ENCODE peak calls at places on chromosomes 13 and 19, in eight cellular contexts. C is heart left ventricle; P is lower lobe of right lung; W is CD8-positive, alpha-beta T cell; X is breast epithelium; G is esophagus muscularis mucosa; R is pancreas; Q is HCT116. M is an unnamed sample.

GRCh38 chr13:38661276-38661675 is 25.6 kb upstream of the FREM2 start:
- DNase-seq in C (no peak), P (no peak), W (no peak), X (no peak), G (no peak), R (no peak), Q (no peak), M (no peak)

GRCh38 chr19:38385057-38385803 is 2.6 kb downstream of the GGN start:
- DNase-seq in C (no peak), P (no peak), W (no peak), X (no peak), G (no peak), R (no peak), Q (no peak), M (no peak)

GRCh38 chr13:31631716-31632115 is 107.6 kb upstream of the RXFP2 start:
- DNase-seq in C (no peak), P (no peak), W (no peak), X (no peak), G (no peak), R (no peak), Q (no peak), M (no peak)

GRCh38 chr13:24693862-24694471 is 13.8 kb downstream of the ATP12A start:
- DNase-seq in C (no peak), P (no peak), W (no peak), X (no peak), G (no peak), R (no peak), Q (peak; percentile 74), M (peak; percentile 78)

GRCh38 chr19:46115396-46116109 is 8.9 kb downstream of the IGFL3 start:
- DNase-seq in C (no peak), P (no peak), W (no peak), X (no peak), G (peak; percentile 57), R (peak; percentile 17), Q (peak; percentile 33), M (peak; percentile 93)

GRCh38 chr19:4867534-4868285 is at the start of gene PLIN3:
- DNase-seq in C (peak; percentile 97), P (peak; percentile 98), W (peak; percentile 85), X (peak; percentile 99), G (peak; percentile 100), R (peak; percentile 96), Q (peak; percentile 88), M (peak; percentile 100)

GRCh38 chr13:21971662-21972635 is 301.1 kb downstream of the FGF9 start:
- DNase-seq in C (no peak), P (no peak), W (no peak), X (no peak), G (no peak), R (no peak), Q (no peak), M (no peak)

GRCh38 chr13:99299545-99300341 is 7.5 kb downstream of the GPR183 start:
- DNase-seq in C (no peak), P (no peak), W (no peak), X (no peak), G (no peak), R (no peak), Q (no peak), M (no peak)

GRCh38 chr13:39656325-39656677 is 839 bp downstream of the COG6 start:
- DNase-seq in C (no peak), P (no peak), W (no peak), X (no peak), G (no peak), R (no peak), Q (no peak), M (no peak)

GRCh38 chr19:33150852-33151518 is 19.1 kb downstream of the WDR88 start:
- DNase-seq in C (no peak), P (no peak), W (no peak), X (no peak), G (no peak), R (no peak), Q (no peak), M (no peak)

GRCh38 chr13:75959861-75960481 is 323.8 kb downstream of the LMO7 start:
- DNase-seq in C (no peak), P (no peak), W (no peak), X (no peak), G (no peak), R (no peak), Q (no peak), M (no peak)

GRCh38 chr19:12656899-12657571 is 9.5 kb downstream of the MAN2B1 start:
- DNase-seq in C (no peak), P (no peak), W (no peak), X (no peak), G (no peak), R (peak; percentile 63), Q (no peak), M (no peak)

GRCh38 chr13:99296270-99296865 is 10.8 kb downstream of the GPR183 start:
- DNase-seq in C (no peak), P (no peak), W (no peak), X (no peak), G (no peak), R (no peak), Q (no peak), M (no peak)

GRCh38 chr13:78934336-78934735 is 275.4 kb upstream of the OBI1 start:
- DNase-seq in C (no peak), P (no peak), W (no peak), X (no peak), G (no peak), R (no peak), Q (no peak), M (no peak)

GRCh38 chr19:48913114-48913513 is 13.0 kb downstream of the NUCB1 start:
- DNase-seq in C (no peak), P (no peak), W (no peak), X (no peak), G (no peak), R (no peak), Q (no peak), M (no peak)

GRCh38 chr19:39246951-39247669 is 1.5 kb downstream of the IFNL4 start:
- DNase-seq in C (no peak), P (peak; percentile 52), W (peak; percentile 28), X (no peak), G (no peak), R (no peak), Q (no peak), M (no peak)

GRCh38 chr19:20287070-20287469 is 120.1 kb downstream of the ZNF486 start:
- DNase-seq in C (no peak), P (no peak), W (no peak), X (no peak), G (no peak), R (no peak), Q (no peak), M (no peak)

GRCh38 chr13:108915095-108915633 is 285.8 kb downstream of the MYO16 start:
- DNase-seq in C (no peak), P (no peak), W (no peak), X (no peak), G (no peak), R (no peak), Q (no peak), M (peak; percentile 13)

GRCh38 chr19:33508941-33509614 is 12.5 kb downstream of the PEPD start:
- DNase-seq in C (no peak), P (no peak), W (no peak), X (no peak), G (no peak), R (no peak), Q (no peak), M (no peak)

GRCh38 chr13:20624213-20624612 is 57.3 kb downstream of the IFT88 start:
- DNase-seq in C (no peak), P (no peak), W (no peak), X (no peak), G (no peak), R (no peak), Q (no peak), M (no peak)
- TF ChIP-seq CTCF in C (no peak), P (no peak), W (no peak), X (no peak), G (no peak), R (no peak), Q (no peak), M (no peak)

GRCh38 chr13:111425326-111425725 is 104.9 kb downstream of the TEX29 start:
- DNase-seq in C (no peak), P (no peak), W (no peak), X (no peak), G (no peak), R (no peak), Q (no peak), M (no peak)

GRCh38 chr13:111434578-111435159 is 114.2 kb downstream of the TEX29 start:
- DNase-seq in C (no peak), P (no peak), W (no peak), X (no peak), G (no peak), R (no peak), Q (no peak), M (no peak)

GRCh38 chr13:111436446-111436845 is 116.0 kb downstream of the TEX29 start:
- DNase-seq in C (no peak), P (no peak), W (no peak), X (no peak), G (no peak), R (no peak), Q (no peak), M (no peak)

GRCh38 chr13:111429064-111429558 is 108.7 kb downstream of the TEX29 start:
- DNase-seq in C (no peak), P (no peak), W (peak; percentile 37), X (no peak), G (no peak), R (peak; percentile 28), Q (peak; percentile 58), M (peak; percentile 39)

DNA sequence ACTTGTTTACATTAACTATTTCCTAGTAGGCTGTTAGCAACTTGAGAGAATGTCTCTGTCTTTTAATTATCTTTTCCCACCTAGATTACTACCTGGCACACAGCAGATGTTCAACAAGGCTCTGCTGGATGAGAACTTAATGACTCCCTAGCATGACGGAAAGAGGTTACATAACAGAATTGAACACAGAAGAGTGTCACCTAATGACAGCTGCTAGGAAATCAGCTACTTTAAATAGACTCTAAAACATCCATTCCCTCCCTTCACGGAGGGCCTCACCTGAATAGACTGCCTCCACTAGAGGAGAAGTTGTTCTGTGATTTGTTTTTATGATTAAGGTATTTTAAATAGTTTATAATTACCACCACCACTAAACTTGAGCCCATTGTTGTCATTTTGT is 110.8 kb downstream of the TEX29 start:
- DNase-seq in C (no peak), P (no peak), W (no peak), X (no peak), G (no peak), R (no peak), Q (no peak), M (no peak)
- H3K27ac ChIP-seq in C (no peak overlapping the region), P (no peak overlapping the region), W (no peak overlapping the region), X (no peak overlapping the region), G (no peak overlapping the region), R (no peak overlapping the region), Q (no peak overlapping the region), M (no peak overlapping the region)

GRCh38 chr19:50720921-50721291 is 1.3 kb upstream of the SHANK1 start:
- DNase-seq in C (no peak), P (no peak), W (no peak), X (no peak), G (no peak), R (no peak), Q (no peak), M (no peak)
- TF ChIP-seq CTCF in C (no peak), P (no peak), W (no peak), X (no peak), G (no peak), R (no peak), Q (no peak), M (no peak)

DNA sequence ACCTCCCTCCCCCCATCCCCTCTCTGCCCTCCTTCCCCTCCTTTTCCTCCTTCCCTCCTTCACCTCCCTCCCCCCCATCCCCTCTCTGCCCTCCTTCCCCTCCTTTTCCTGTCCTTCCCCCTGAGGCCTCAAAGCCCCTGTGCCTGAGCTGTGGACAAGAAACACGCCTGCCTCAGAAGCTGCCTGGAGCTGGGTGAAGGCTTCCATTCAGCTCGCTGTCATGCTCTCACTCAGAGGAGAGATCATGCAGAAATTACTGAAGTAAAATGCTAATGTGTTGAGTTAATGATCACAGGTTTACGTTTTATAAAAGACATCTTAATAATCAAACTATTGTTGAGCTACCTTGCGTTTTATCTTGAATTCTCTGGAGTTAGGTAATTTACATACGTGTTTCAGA is 114.5 kb downstream of the ATP11A start:
- DNase-seq in C (no peak), P (no peak), W (no peak), X (no peak), G (no peak), R (no peak), Q (no peak), M (no peak)
- H3K27ac ChIP-seq in C (no peak overlapping the region), P (no peak overlapping the region), W (no peak overlapping the region), X (no peak overlapping the region), G (no peak overlapping the region), R (no peak overlapping the region), Q (no peak overlapping the region), M (no peak overlapping the region)